ENCODE peak calls at places on chromosome 9, in seven cellular contexts. L, I, C, Y, Z, V and T are unnamed samples. For H3K9me3, the result is how much of the 10 kb centered on the place peaks cover.

GRCh38 chr9:129347323-129348120 is 169.5 kb upstream of the IER5L start:
- DNase-seq in V (no peak), Y (no peak), I (no peak), L (no peak), Z (peak), C (no peak), T (no peak)

GRCh38 chr9:73179594-73179993 is 27.9 kb downstream of the ANXA1 start:
- DNase-seq in C (no peak), L (no peak), Z (no peak), I (no peak), Y (no peak), V (no peak), T (no peak)

GRCh38 chr9:21326526-21327139 is 8.6 kb downstream of the KLHL9 start:
- DNase-seq in Y (no peak), C (no peak), L (no peak), V (no peak), Z (peak), I (no peak), T (no peak)

GRCh38 chr9:83526221-83526620 is 12.0 kb downstream of the FRMD3 start:
- DNase-seq in Z (no peak), I (no peak), V (no peak), L (no peak), Y (no peak), C (no peak), T (no peak)

GRCh38 chr9:2158729-2159128 is 143.6 kb downstream of the SMARCA2 start:
- DNase-seq in C (no peak), V (no peak), Y (no peak), L (no peak), I (no peak), Z (no peak), T (no peak)

GRCh38 chr9:116191757-116192415 is 38.3 kb downstream of the PAPPA start:
- DNase-seq in V (no peak), L (no peak), Z (no peak), Y (no peak), I (no peak), C (no peak), T (no peak)

GRCh38 chr9:108865037-108865436 is 3.0 kb downstream of the ACTL7A start:
- DNase-seq in Y (no peak), I (no peak), L (no peak), V (no peak), Z (no peak), C (no peak), T (no peak)

GRCh38 chr9:132849168-132849831 is 28.8 kb downstream of the AK8 start:
- DNase-seq in L (no peak), V (no peak), Y (no peak), C (no peak), Z (peak), I (no peak), T (no peak)

GRCh38 chr9:2622361-2623045 is 916 bp downstream of the VLDLR start:
- DNase-seq in Y (no peak), Z (peak), V (no peak), C (peak), I (peak), L (peak), T (no peak)

GRCh38 chr9:121871431-121872025 is 220.1 kb downstream of the DAB2IP start:
- DNase-seq in L (no peak), Z (no peak), C (no peak), Y (no peak), V (no peak), I (no peak), T (no peak)

GRCh38 chr9:71941060-71941568 is 29.7 kb downstream of the C9orf85 start:
- DNase-seq in L (no peak), I (no peak), Z (no peak), Y (no peak), C (no peak), V (no peak), T (no peak)

GRCh38 chr9:110886832-110887231 is 151.4 kb downstream of the LPAR1 start:
- DNase-seq in L (no peak), Z (no peak), I (no peak), C (no peak), V (no peak), Y (no peak), T (no peak)

GRCh38 chr9:114186793-114187289 is 31.5 kb downstream of the COL27A1 start:
- DNase-seq in C (no peak), I (no peak), Z (peak), V (no peak), L (no peak), Y (no peak), T (no peak)

GRCh38 chr9:98142925-98143481 is 24.0 kb upstream of the TRIM14 start:
- DNase-seq in I (no peak), C (no peak), L (no peak), V (no peak), Y (no peak), Z (no peak), T (no peak)

GRCh38 chr9:34500623-34501267 is 22.0 kb downstream of the ENHO start:
- DNase-seq in V (no peak), C (peak), I (no peak), Z (peak), L (peak), Y (no peak), T (peak)

GRCh38 chr9:1267581-1267980 is 217.4 kb downstream of the DMRT2 start:
- DNase-seq in C (peak), V (no peak), I (no peak), L (no peak), Y (no peak), Z (no peak), T (no peak)

GRCh38 chr9:76615149-76615548 is 149.1 kb upstream of the PCA3 start:
- DNase-seq in I (no peak), L (no peak), Z (no peak), V (no peak), Y (no peak), C (peak), T (no peak)

GRCh38 chr9:86756576-86757381 is 190.5 kb downstream of the GAS1 start:
- DNase-seq in C (no peak), I (no peak), Z (no peak), L (no peak), Y (no peak), V (no peak), T (no peak)

GRCh38 chr9:10007356-10007755 is 605.4 kb downstream of the PTPRD start:
- DNase-seq in I (no peak), Z (peak), V (no peak), L (no peak), Y (no peak), C (no peak), T (no peak)

DNA sequence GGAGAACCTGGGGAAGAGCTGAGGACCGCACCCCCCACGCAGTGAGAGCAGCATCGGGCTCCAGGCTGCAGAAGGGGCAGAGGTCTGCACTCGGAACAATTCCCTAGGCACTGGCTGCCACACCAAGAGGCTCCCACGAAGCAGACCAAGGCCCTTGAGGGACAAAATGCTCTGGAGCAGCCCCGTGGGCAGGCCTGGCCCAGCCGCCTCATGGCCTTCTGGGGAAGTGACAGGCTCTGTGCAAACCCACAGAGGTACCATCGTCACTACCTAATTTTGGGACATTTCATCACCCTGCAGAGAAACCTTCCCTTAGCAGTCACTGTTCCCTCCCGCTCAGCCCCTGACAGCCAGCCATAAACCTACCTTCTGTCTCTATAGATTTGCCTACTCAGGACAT is 15.9 kb downstream of the FBXW5 start:
- DNase-seq in Y (no peak), L (no peak), I (no peak), V (no peak), Z (no peak), C (no peak), T (no peak)
- H3K4me3 ChIP-seq in Y (no peak), L (no peak), I (no peak), V (no peak), Z (no peak), C (no peak), T (no peak)

DNA sequence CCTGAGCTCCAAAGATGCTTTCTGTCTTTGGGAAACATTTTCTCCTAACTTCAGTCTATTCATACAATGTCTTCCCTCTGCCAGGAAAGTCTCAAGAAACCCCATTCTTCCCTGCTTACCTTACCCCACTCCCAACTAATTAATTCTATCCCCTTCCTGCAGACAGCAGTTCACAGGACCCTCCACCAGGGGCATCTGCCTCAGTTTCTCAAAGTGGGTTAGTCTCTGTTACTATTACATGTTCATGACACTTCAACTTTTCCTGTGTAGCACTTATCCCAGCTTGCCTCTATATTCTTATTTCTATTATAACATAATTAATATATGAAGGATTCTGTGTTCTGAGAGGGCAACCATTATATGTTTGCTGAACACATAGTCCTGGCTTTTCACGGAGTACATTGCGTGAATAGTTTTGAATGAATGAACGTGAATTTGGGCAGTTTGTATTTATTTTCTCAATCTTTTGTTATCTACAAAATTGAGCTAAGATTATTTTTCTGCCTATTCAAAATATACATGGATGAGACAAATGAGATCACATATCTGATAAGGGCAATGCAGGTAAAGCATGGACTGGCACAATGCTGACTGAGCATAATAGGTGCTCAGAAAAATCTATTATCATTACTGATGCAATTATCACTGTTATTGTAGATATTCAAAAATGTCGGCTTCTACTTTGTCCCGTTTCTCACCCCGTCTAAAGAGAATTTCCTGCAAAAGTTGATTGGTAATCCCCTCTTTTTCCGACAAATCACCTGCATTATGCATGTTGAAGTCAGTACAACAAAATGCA is 341.1 kb downstream of the BRINP1 start:
- DNase-seq in C (no peak), V (no peak), L (no peak), Z (no peak), Y (no peak), I (no peak), T (no peak)
- TF ChIP-seq CTCF in C (no peak), V (no peak), L (no peak), Z (peak), Y (no peak), I (no peak), T (no peak)

GRCh38 chr9:80407220-80407619 is 835.5 kb downstream of the TLE4 start:
- DNase-seq in C (no peak), Y (no peak), I (no peak), Z (no peak), V (no peak), L (no peak), T (no peak)

GRCh38 chr9:80400624-80401230 is 829.0 kb downstream of the TLE4 start:
- DNase-seq in V (no peak), Z (no peak), L (no peak), I (no peak), C (no peak), Y (no peak), T (no peak)

DNA sequence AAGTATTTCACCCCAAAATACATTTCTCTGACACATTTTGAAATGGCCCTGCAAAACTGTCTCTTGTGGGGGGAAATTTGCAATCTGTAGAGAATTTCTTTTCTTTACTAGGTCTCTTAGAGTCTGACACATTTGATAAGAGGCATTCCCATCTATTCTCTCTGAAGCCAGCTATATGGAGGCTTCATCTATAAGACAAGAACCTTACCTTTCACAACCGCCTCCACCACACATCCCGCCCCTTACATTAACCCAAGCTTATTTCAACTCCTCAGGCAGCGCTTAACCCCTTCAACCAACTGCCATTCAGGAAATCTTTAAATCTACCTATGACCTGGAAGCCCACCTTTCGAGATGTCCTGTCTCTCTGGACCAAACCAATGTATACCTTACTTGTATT is 829.5 kb downstream of the TLE4 start:
- DNase-seq in L (no peak), I (no peak), C (no peak), Y (no peak), Z (no peak), V (no peak), T (no peak)
- H3K9me3 ChIP-seq in L (under half), I (under half), C (under half), Y (under half), Z (under half), V (under half), T (under half)

GRCh38 chr9:134426436-134426835 is 100.2 kb downstream of the RXRA start:
- DNase-seq in L (no peak), C (no peak), Y (no peak), I (no peak), V (no peak), Z (no peak), T (no peak)
- H3K4me3 ChIP-seq in L (no peak), C (no peak), Y (no peak), I (no peak), V (no peak), Z (no peak), T (no peak)